ENCODE peak calls at places on chromosomes 1 and 21, in six cellular contexts. P, Z, U, V, J and M are unnamed samples.

GRCh38 chr1:198162091-198162767 is 5.4 kb downstream of the NEK7 start:
- DNase-seq in P (no peak), Z (no peak), U (no peak), V (no peak), J (no peak), M (no peak)

GRCh38 chr1:244092293-244093264 is 41.5 kb downstream of the ZBTB18 start:
- DNase-seq in P (peak; percentile 67), Z (no peak), U (no peak), V (no peak), J (no peak), M (no peak)

GRCh38 chr1:24702511-24703293 is 42.5 kb upstream of the CLIC4 start:
- DNase-seq in P (peak; percentile 89), Z (no peak), U (no peak), V (peak; percentile 65), J (peak; percentile 30), M (peak; percentile 98)

GRCh38 chr1:191674780-191675179 is 483.5 kb upstream of the RGS18 start:
- DNase-seq in P (no peak), Z (no peak), U (no peak), V (no peak), J (peak; percentile 16), M (no peak)

GRCh38 chr1:29593601-29594382 is 357.5 kb downstream of the PTPRU start:
- DNase-seq in P (no peak), Z (no peak), U (no peak), V (no peak), J (no peak), M (no peak)

GRCh38 chr1:116556289-116557006 is 14.4 kb downstream of the CD58 start:
- DNase-seq in P (peak; percentile 48), Z (no peak), U (no peak), V (no peak), J (peak; percentile 89), M (peak; percentile 83)

GRCh38 chr1:19804786-19805390 is 5.2 kb upstream of the TMCO4 start:
- DNase-seq in P (no peak), Z (no peak), U (no peak), V (no peak), J (no peak), M (no peak)

GRCh38 chr1:162215902-162216301 is 146.4 kb downstream of the NOS1AP start:
- DNase-seq in P (no peak), Z (no peak), U (no peak), V (peak; percentile 43), J (no peak), M (no peak)

GRCh38 chr1:153742411-153743142 is 14.7 kb downstream of the INTS3 start:
- DNase-seq in P (peak; percentile 56), Z (no peak), U (no peak), V (no peak), J (peak; percentile 13), M (no peak)

GRCh38 chr1:153745417-153745816 is 17.6 kb downstream of the INTS3 start:
- DNase-seq in P (no peak), Z (peak; percentile 25), U (no peak), V (peak; percentile 65), J (no peak), M (no peak)

GRCh38 chr1:153748903-153749302 is 21.1 kb downstream of the INTS3 start:
- DNase-seq in P (no peak), Z (no peak), U (no peak), V (no peak), J (no peak), M (no peak)

GRCh38 chr1:153749408-153750005 is 21.7 kb downstream of the INTS3 start:
- DNase-seq in P (peak; percentile 80), Z (peak; percentile 49), U (peak; percentile 65), V (peak; percentile 83), J (peak; percentile 83), M (peak; percentile 82)

DNA sequence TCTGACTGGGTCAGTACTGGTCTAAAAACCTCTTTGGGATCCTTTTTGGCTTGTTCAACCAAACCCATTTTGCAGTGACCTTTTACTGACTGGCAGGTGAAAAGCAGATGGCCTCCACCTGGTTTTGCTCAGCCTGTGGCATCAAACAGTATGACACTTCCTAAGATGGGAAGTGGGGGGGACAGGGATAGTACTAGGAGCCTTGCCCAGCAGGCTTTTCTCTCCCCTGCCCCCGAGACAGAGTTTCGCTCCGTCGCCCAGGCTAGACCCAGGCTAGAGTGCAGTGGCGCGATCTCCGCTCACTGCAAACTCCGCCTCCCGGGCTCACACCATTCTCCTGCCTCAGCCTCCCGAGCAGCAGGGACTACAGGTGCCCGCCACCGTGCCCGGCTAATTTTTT is 18.3 kb downstream of the INTS3 start:
- DNase-seq in P (no peak), Z (no peak), U (no peak), V (peak; percentile 56), J (no peak), M (no peak)
- H4K91ac ChIP-seq in P (no peak overlapping the region), Z (peak overlapping the region; percentile 56), U (no peak overlapping the region), V (no peak overlapping the region), J (no peak overlapping the region), M (no peak overlapping the region)

DNA sequence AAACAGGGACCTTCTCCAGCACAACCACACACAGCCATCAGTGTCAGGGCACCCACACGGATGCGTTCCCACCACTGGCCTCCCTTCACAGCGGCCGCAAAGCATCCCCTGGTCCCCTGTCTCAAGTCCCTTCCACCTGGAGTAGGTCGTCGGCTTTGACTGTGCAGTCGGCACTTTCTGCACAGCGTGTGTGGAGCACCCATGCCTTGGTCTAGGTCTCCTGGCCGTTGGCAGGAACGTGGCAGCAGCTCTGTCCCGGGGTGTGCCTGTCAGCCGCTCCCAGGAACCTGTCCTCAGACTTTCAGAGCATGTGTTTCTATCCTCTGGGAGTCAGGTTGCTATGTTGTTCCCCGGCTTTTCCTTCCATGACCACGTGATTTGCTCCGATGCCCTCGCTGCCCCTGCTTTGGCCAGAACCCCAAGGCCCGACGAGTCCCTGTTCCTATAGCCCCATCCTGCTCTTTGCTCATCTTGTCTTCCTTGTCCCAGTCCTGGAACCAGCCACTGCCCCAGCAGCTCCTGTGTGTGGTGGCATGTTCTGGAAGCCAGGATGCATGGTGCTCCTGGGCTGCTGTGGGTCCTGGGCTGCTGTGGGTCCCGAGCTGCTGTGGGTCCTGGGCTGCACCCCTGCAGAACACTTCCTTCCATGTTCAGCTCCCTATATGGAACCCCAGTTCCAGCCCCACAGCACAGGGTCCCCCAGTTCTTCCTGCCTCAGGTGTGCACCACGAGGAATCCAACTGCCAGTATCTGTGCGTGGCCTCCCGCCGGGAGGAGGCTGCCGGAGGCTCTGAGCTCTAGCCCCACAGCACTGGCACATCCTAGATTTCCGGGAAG is 84.2 kb upstream of the COL6A1 start:
- DNase-seq in P (no peak), Z (no peak), U (no peak), V (no peak), J (no peak), M (no peak)
- H4K91ac ChIP-seq in P (no peak overlapping the region), Z (no peak overlapping the region), U (no peak overlapping the region), V (no peak overlapping the region), J (no peak overlapping the region), M (no peak overlapping the region)

GRCh38 chr1:181987334-181987870 is 74.1 kb downstream of the ZNF648 start:
- DNase-seq in P (no peak), Z (no peak), U (no peak), V (no peak), J (no peak), M (no peak)

GRCh38 chr1:181987996-181988395 is 73.5 kb downstream of the ZNF648 start:
- DNase-seq in P (no peak), Z (no peak), U (no peak), V (no peak), J (no peak), M (no peak)

GRCh38 chr1:181985281-181985680 is 76.2 kb downstream of the ZNF648 start:
- DNase-seq in P (no peak), Z (no peak), U (no peak), V (no peak), J (no peak), M (no peak)

GRCh38 chr1:181986907-181987305 is 74.6 kb downstream of the ZNF648 start:
- DNase-seq in P (no peak), Z (no peak), U (no peak), V (no peak), J (no peak), M (no peak)

GRCh38 chr1:181985981-181986906 is 75.3 kb downstream of the ZNF648 start:
- DNase-seq in P (no peak), Z (no peak), U (no peak), V (no peak), J (no peak), M (no peak)
- H4K91ac ChIP-seq in P (no peak overlapping the region), Z (no peak overlapping the region), U (no peak overlapping the region), V (no peak overlapping the region), J (no peak overlapping the region), M (no peak overlapping the region)

GRCh38 chr1:176638713-176639112 is 175.7 kb downstream of the PAPPA2 start:
- DNase-seq in P (no peak), Z (no peak), U (no peak), V (no peak), J (no peak), M (no peak)
- H4K91ac ChIP-seq in P (no peak overlapping the region), Z (no peak overlapping the region), U (no peak overlapping the region), V (no peak overlapping the region), J (no peak overlapping the region), M (no peak overlapping the region)

DNA sequence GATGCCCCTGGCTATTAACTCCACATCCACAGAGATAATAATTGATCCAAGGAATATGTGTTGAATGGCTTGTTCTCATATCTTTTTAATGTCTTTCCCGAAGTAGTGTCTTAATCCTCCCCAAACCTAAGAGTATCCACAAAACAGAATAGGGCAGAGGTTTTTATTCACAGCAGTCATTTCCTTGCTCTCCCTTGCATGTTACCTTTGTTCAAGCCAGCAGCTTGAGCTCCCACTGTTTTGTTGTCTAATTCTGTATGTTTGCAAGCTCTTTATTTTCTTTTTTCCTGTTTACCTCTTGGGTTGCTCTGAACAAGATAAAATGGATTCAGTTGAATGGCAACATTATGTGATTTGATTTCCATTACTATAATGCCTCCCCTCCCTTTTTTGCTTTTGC is 308.6 kb upstream of the ZP4 start:
- DNase-seq in P (no peak), Z (no peak), U (no peak), V (no peak), J (no peak), M (no peak)
- H4K91ac ChIP-seq in P (no peak overlapping the region), Z (no peak overlapping the region), U (no peak overlapping the region), V (no peak overlapping the region), J (no peak overlapping the region), M (no peak overlapping the region)

DNA sequence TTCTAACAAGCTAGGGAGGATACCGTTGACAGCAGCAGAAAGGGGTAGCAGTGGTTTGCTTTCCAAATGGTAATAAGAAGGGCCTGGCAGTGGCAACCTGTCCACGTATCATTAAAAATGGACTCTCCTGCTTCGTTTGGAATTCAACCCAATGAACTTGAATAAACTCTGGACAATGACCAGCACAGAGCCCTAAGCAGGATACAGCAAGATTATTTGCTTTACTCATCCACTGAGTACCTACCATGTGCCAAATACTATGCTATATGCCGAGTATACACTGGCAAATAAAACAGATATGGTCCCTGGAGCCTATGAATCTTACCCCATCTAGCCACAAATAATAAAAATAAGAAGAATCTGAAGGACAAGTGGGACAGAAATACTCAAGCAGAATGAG is 6.7 kb downstream of the OVAAL start:
- DNase-seq in P (no peak), Z (no peak), U (no peak), V (no peak), J (no peak), M (no peak)
- H4K91ac ChIP-seq in P (no peak overlapping the region), Z (no peak overlapping the region), U (no peak overlapping the region), V (no peak overlapping the region), J (no peak overlapping the region), M (no peak overlapping the region)